ENCODE peak calls at places on chromosomes 11 and 22, in ten cellular contexts. F, X, C, O, T, K, J, V, R and P are unnamed samples. For H3K9me3, the result is how much of the 10 kb centered on the place peaks cover.

GRCh38 chr11:113240790-113241189 is 73.6 kb upstream of the TTC12 start:
- DNase-seq in J (no peak), C (no peak), X (no peak), V (no peak), O (no peak), R (no peak), K (no peak), T (no peak), F (peak), P (no peak)

GRCh38 chr22:20568502-20569058 is 61.2 kb downstream of the MED15 start:
- DNase-seq in J (no peak), T (peak), O (no peak), X (no peak), R (no peak), F (no peak), K (no peak), C (no peak), V (no peak), P (no peak)

GRCh38 chr11:73227571-73228211 is 9.6 kb downstream of the P2RY2 start:
- DNase-seq in O (no peak), R (peak), F (peak), T (peak), C (no peak), J (no peak), K (no peak), X (peak), V (no peak), P (peak)

GRCh38 chr22:22150457-22150856 is 94.1 kb upstream of the VPREB1 start:
- DNase-seq in J (no peak), C (no peak), O (no peak), X (no peak), T (no peak), F (no peak), V (no peak), K (no peak), R (no peak), P (no peak)

GRCh38 chr11:45934580-45935318 is 12.3 kb downstream of the LARGE2 start:
- DNase-seq in F (no peak), J (no peak), K (no peak), R (no peak), X (no peak), V (no peak), C (no peak), O (no peak), T (no peak), P (no peak)

GRCh38 chr11:45272701-45273100 is 13.4 kb downstream of the SYT13 start:
- DNase-seq in K (no peak), C (no peak), V (no peak), F (no peak), R (no peak), O (no peak), T (no peak), J (peak), X (no peak), P (no peak)

GRCh38 chr11:7546324-7546791 is 32.6 kb downstream of the PPFIBP2 start:
- DNase-seq in T (peak), J (no peak), V (no peak), K (no peak), X (no peak), F (no peak), C (no peak), O (no peak), R (no peak), P (no peak)

GRCh38 chr11:14454861-14455632 is 44.6 kb downstream of the COPB1 start:
- DNase-seq in X (peak), K (peak), T (no peak), O (no peak), R (no peak), C (no peak), J (peak), V (no peak), F (no peak), P (no peak)

GRCh38 chr11:128579790-128580504 is 7.4 kb downstream of the ETS1 start:
- DNase-seq in T (no peak), V (no peak), K (peak), C (no peak), J (peak), O (no peak), F (no peak), X (no peak), R (no peak), P (no peak)

GRCh38 chr11:116928102-116928777 is 90.8 kb upstream of the APOA1 start:
- DNase-seq in J (no peak), C (no peak), K (no peak), X (no peak), F (no peak), O (no peak), R (peak), T (no peak), V (no peak), P (no peak)

GRCh38 chr11:62186195-62186594 is 3.8 kb upstream of the SCGB1D1 start:
- DNase-seq in K (no peak), C (no peak), X (no peak), O (no peak), T (no peak), V (no peak), R (no peak), F (no peak), J (no peak), P (no peak)

GRCh38 chr11:69774354-69775162 is 583 bp downstream of the FGF4 start:
- DNase-seq in O (no peak), J (no peak), V (no peak), R (no peak), F (no peak), X (no peak), K (no peak), C (no peak), T (no peak), P (no peak)

GRCh38 chr11:21476588-21476987 is 716.3 kb upstream of the ANO5 start:
- DNase-seq in F (no peak), J (no peak), X (no peak), T (no peak), C (no peak), K (no peak), V (no peak), R (no peak), O (no peak), P (no peak)

GRCh38 chr11:71563401-71563800 is 2.0 kb upstream of the KRTAP5-10 start:
- DNase-seq in V (no peak), R (peak), C (no peak), X (peak), K (peak), O (no peak), F (peak), T (no peak), J (peak), P (peak)
- H3K9me3 ChIP-seq in V (under half), R (under half), C (under half), X (under half), K (under half), O (under half), F (under half), T (under half), J (under half), P (under half)

GRCh38 chr22:43485717-43486116 is 73.9 kb downstream of the MPPED1 start:
- DNase-seq in K (no peak), X (no peak), F (no peak), C (no peak), R (no peak), V (no peak), O (no peak), J (no peak), T (no peak), P (no peak)
- H3K9me3 ChIP-seq in K (under half), X (under half), F (under half), C (under half), R (under half), V (under half), O (under half), J (under half), T (under half), P (under half)

DNA sequence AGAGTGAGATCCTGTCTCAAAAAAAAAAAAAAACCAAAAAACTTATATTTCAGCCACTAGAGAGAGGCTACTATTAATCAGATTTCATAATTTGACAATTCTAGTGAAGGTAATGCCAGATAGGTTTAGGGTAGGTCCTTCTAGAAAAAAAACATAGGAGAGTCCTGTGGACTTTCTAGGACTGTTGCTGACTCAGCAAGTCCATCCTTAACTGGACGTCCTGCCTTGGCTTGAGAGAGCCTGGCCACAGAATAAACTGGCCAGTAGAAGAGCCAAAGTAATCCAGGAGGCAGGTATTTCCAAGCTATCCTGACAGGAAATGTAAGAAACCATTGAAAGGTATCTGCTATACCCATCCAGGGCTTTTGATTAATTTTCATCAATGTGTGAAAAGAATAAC is 64.6 kb downstream of the TRIM44 start:
- DNase-seq in F (no peak), R (no peak), X (no peak), T (no peak), J (no peak), V (no peak), O (no peak), C (no peak), K (no peak), P (no peak)
- H3K9me3 ChIP-seq in F (under half), R (under half), X (under half), T (under half), J (under half), V (under half), O (under half), C (under half), K (under half), P (under half)

GRCh38 chr22:47406180-47406723 is 643.8 kb downstream of the TBC1D22A start:
- DNase-seq in X (no peak), J (no peak), F (no peak), C (no peak), K (no peak), O (no peak), R (peak), V (no peak), T (no peak), P (no peak)
- H3K9me3 ChIP-seq in X (under half), J (under half), F (under half), C (under half), K (under half), O (under half), R (under half), V (under half), T (under half), P (under half)

GRCh38 chr11:31817621-31818493 is 6.7 kb upstream of the PAX6 start:
- DNase-seq in V (no peak), X (no peak), R (no peak), J (no peak), K (no peak), O (no peak), F (no peak), T (no peak), C (no peak), P (no peak)

GRCh38 chr11:31815743-31816466 is 4.8 kb upstream of the PAX6 start:
- DNase-seq in F (no peak), V (no peak), T (peak), X (peak), O (no peak), J (no peak), R (no peak), C (no peak), K (no peak), P (no peak)

GRCh38 chr11:31816467-31817053 is 5.4 kb upstream of the PAX6 start:
- DNase-seq in T (no peak), O (no peak), V (no peak), X (peak), K (no peak), F (peak), R (no peak), J (no peak), C (no peak), P (no peak)

GRCh38 chr11:31818874-31819331 is 7.8 kb upstream of the PAX6 start:
- DNase-seq in J (no peak), V (no peak), R (no peak), K (no peak), O (no peak), C (no peak), T (no peak), F (no peak), X (no peak), P (no peak)

DNA sequence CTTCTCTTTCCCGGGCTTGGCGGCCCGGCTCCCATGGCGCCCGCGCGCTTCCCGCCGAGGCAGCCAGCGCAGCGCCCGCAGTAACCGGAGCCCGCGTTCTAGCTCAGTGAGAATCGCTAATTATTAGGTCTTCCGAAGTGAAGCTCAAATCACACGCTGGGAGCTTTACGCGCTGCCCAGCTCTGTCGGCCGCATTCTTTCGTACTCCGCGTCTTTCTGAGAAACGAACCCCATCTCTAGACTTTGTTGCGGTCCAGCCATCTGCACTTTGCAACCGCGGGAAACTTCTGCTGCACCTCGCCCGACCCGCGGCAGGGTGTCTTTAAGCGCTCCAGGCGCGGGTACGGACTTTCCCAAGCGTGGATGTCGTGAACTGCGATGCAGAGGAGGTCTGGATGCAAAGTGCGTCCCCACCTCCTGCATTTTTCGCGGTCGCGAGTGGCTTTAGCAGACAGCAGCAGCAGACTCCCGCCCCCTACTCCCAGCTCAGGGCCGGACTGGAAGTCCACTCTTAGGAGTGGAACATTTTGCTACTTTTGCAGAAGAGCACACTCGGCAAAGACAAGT is 6.0 kb upstream of the PAX6 start:
- DNase-seq in O (no peak), X (no peak), V (no peak), C (no peak), K (no peak), T (no peak), F (no peak), R (no peak), J (no peak), P (no peak)
- H3K9me3 ChIP-seq in O (under half), X (under half), V (under half), C (under half), K (under half), T (under half), F (under half), R (under half), J (under half), P (under half)

GRCh38 chr11:26143553-26144308 is 188.2 kb upstream of the ANO3 start:
- DNase-seq in V (no peak), C (no peak), J (no peak), R (no peak), X (no peak), K (no peak), T (no peak), O (no peak), F (no peak), P (no peak)
- H3K9me3 ChIP-seq in V (under half), C (under half), J (under half), R (under half), X (under half), K (under half), T (under half), O (under half), F (under half), P (under half)

GRCh38 chr22:49619301-49619700 is 208.4 kb downstream of the BRD1 start:
- DNase-seq in T (no peak), J (no peak), K (no peak), O (peak), F (no peak), X (no peak), V (no peak), C (no peak), R (no peak), P (no peak)

GRCh38 chr22:49620666-49621065 is 207.0 kb downstream of the BRD1 start:
- DNase-seq in J (no peak), O (peak), X (no peak), C (no peak), F (no peak), R (no peak), V (no peak), K (no peak), T (no peak), P (no peak)

GRCh38 chr22:49621601-49622210 is 206.0 kb downstream of the BRD1 start:
- DNase-seq in T (peak), F (no peak), J (no peak), R (no peak), C (no peak), O (peak), V (no peak), K (no peak), X (no peak), P (no peak)

GRCh38 chr22:49618689-49618953 is 209.1 kb downstream of the BRD1 start:
- DNase-seq in F (no peak), J (no peak), C (no peak), T (no peak), V (no peak), O (peak), X (no peak), K (no peak), R (no peak), P (peak)

GRCh38 chr22:49620003-49620556 is 207.6 kb downstream of the BRD1 start:
- DNase-seq in X (no peak), F (no peak), C (no peak), R (no peak), T (no peak), K (no peak), O (peak), V (no peak), J (no peak), P (no peak)
- H3K9me3 ChIP-seq in X (under half), F (under half), C (under half), R (under half), T (under half), K (under half), O (under half), V (under half), J (under half), P (under half)